ENCODE peak calls at places on chromosomes 2 and 18, in four cellular contexts. W is K562, G is WTC11, F is HepG2. E is an unnamed sample.

GRCh38 chr2:118642501-118642900 is 204.9 kb downstream of the EN1 start:
- DNase-seq in G (no peak), F (no peak), W (no peak), E (no peak)

GRCh38 chr2:28047698-28048097 is 157.2 kb downstream of the BABAM2 start:
- DNase-seq in F (no peak), W (no peak), G (no peak), E (no peak)

GRCh38 chr2:165758276-165758675 is 35.8 kb downstream of the GALNT3 start:
- DNase-seq in W (no peak), F (no peak), G (no peak), E (no peak)

GRCh38 chr2:14530506-14530905 is 102.0 kb upstream of the LRATD1 start:
- DNase-seq in F (no peak), G (no peak), W (no peak), E (no peak)

GRCh38 chr2:176763871-176764404 is 448.7 kb upstream of the HNRNPA3 start:
- DNase-seq in F (no peak), G (peak), W (no peak), E (peak)

GRCh38 chr2:230842473-230842872 is 22.3 kb upstream of the ITM2C start:
- DNase-seq in G (no peak), F (no peak), W (no peak), E (no peak)

GRCh38 chr2:130728549-130729310 is at the start of gene GPR148:
- DNase-seq in W (no peak), F (no peak), G (no peak), E (no peak)

GRCh38 chr2:119264781-119265692 is 41.4 kb downstream of the STEAP3 start:
- DNase-seq in G (peak), W (peak), F (peak), E (peak)

GRCh38 chr2:43943323-43943722 is 52.5 kb downstream of the LRPPRC start:
- DNase-seq in G (no peak), W (no peak), F (no peak), E (no peak)

GRCh38 chr18:63553117-63553516 is 10.9 kb downstream of the SERPINB12 start:
- DNase-seq in W (no peak), G (no peak), F (no peak), E (no peak)

GRCh38 chr2:72895759-72896281 is 8.6 kb downstream of the SPR start:
- DNase-seq in W (no peak), G (no peak), F (no peak), E (no peak)

GRCh38 chr2:222284466-222284865 is 14.3 kb downstream of the PAX3 start:
- DNase-seq in W (no peak), F (no peak), G (no peak), E (no peak)

GRCh38 chr2:231714639-231715498 is 6.5 kb downstream of the PTMA start:
- DNase-seq in F (peak), G (peak), W (peak), E (peak)

GRCh38 chr2:137467246-137467862 is 496.9 kb upstream of the HNMT start:
- DNase-seq in G (peak), W (peak), F (peak), E (peak)

GRCh38 chr2:65292461-65293127 is 65.0 kb downstream of the ACTR2 start:
- DNase-seq in F (no peak), W (no peak), G (no peak), E (no peak)

GRCh38 chr2:65554765-65555561 is 122.6 kb upstream of the SPRED2 start:
- DNase-seq in G (no peak), W (peak), F (no peak), E (peak)

GRCh38 chr2:19021721-19022120 is 336.7 kb downstream of the OSR1 start:
- DNase-seq in F (peak), G (no peak), W (no peak), E (no peak)

GRCh38 chr2:168211664-168212163 is 35.7 kb downstream of the STK39 start:
- DNase-seq in W (no peak), F (no peak), G (no peak), E (no peak)

GRCh38 chr2:161484061-161484460 is 68.0 kb downstream of the TBR1 start:
- DNase-seq in W (no peak), F (no peak), G (no peak), E (no peak)

GRCh38 chr18:23982154-23983071 is 32.1 kb upstream of the TTC39C start:
- DNase-seq in F (no peak), G (no peak), W (no peak), E (no peak)

GRCh38 chr18:73835039-73835438 is 312.6 kb downstream of the FBXO15 start:
- DNase-seq in F (no peak), W (no peak), G (no peak), E (no peak)

GRCh38 chr2:10405441-10405840 is 42.7 kb downstream of the ODC1 start:
- DNase-seq in F (no peak), G (no peak), W (no peak), E (no peak)

GRCh38 chr2:70977605-70978205 is 725 bp upstream of the ANKRD53 start:
- DNase-seq in F (peak), W (no peak), G (no peak), E (no peak)

GRCh38 chr18:49597152-49597551 is 35.3 kb downstream of the LIPG start:
- DNase-seq in W (no peak), F (no peak), G (no peak), E (no peak)

GRCh38 chr18:45106331-45106774 is 425.7 kb downstream of the SETBP1 start:
- DNase-seq in G (no peak), W (no peak), F (no peak), E (peak)

GRCh38 chr2:66134113-66134730 is 300.7 kb upstream of the MEIS1 start:
- DNase-seq in G (no peak), F (no peak), W (no peak), E (no peak)

GRCh38 chr2:44342854-44343253 is 18.4 kb downstream of the PREPL start:
- DNase-seq in F (peak), W (peak), G (no peak), E (no peak)

GRCh38 chr2:112187805-112188596 is 49.8 kb downstream of the FBLN7 start:
- DNase-seq in F (no peak), W (peak), G (no peak), E (no peak)

GRCh38 chr2:201779996-201780673 is 598 bp downstream of the ALS2 start:
- DNase-seq in F (peak), W (peak), G (no peak), E (no peak)

GRCh38 chr18:67997496-67997895 is 481.0 kb upstream of the DSEL start:
- DNase-seq in F (no peak), W (no peak), G (no peak), E (no peak)

GRCh38 chr2:60556441-60556997 is 3.1 kb upstream of the BCL11A start:
- DNase-seq in G (no peak), F (no peak), W (no peak), E (no peak)

GRCh38 chr2:219399716-219400478 is 12.2 kb upstream of the DNPEP start:
- DNase-seq in W (no peak), G (no peak), F (no peak), E (no peak)

GRCh38 chr2:149363953-149364352 is 33.6 kb downstream of the LYPD6 start:
- DNase-seq in W (no peak), F (no peak), G (no peak), E (no peak)

GRCh38 chr2:195716466-195716865 is 59.4 kb downstream of the SLC39A10 start:
- DNase-seq in G (no peak), F (no peak), W (no peak), E (no peak)

GRCh38 chr2:46695283-46695682 is 215.9 kb downstream of the TMEM247 start:
- DNase-seq in F (no peak), G (no peak), W (no peak), E (no peak)

GRCh38 chr2:217934321-217935131 is 68.3 kb downstream of the TNS1 start:
- DNase-seq in W (no peak), F (no peak), G (no peak), E (no peak)

GRCh38 chr2:201785135-201785534 is 4.4 kb upstream of the ALS2 start:
- DNase-seq in W (no peak), F (no peak), G (no peak), E (no peak)

DNA sequence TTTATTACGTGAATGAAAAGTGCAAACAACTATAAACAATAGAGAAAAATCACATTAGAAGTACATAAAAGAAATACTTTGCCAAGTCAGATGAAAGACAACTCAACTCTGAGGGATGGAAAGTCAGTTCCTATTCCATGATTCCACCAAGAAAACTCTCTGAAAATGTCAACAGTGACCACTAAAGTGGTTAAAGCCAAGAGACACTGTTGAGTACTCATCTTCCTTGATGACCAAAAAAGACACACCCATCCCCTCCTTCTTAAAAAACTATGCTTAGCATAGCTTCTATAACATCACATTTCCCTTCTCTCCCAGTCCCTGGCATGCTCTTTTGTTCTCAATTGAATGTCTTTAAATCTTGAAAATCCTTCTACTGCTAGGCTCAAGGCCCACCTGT is 160.0 kb downstream of the TCF4 start:
- DNase-seq in W (no peak), F (no peak), G (no peak), E (no peak)
- TF ChIP-seq ESRRA in W (no peak), F (no peak), G (no peak), E (no peak)

DNA sequence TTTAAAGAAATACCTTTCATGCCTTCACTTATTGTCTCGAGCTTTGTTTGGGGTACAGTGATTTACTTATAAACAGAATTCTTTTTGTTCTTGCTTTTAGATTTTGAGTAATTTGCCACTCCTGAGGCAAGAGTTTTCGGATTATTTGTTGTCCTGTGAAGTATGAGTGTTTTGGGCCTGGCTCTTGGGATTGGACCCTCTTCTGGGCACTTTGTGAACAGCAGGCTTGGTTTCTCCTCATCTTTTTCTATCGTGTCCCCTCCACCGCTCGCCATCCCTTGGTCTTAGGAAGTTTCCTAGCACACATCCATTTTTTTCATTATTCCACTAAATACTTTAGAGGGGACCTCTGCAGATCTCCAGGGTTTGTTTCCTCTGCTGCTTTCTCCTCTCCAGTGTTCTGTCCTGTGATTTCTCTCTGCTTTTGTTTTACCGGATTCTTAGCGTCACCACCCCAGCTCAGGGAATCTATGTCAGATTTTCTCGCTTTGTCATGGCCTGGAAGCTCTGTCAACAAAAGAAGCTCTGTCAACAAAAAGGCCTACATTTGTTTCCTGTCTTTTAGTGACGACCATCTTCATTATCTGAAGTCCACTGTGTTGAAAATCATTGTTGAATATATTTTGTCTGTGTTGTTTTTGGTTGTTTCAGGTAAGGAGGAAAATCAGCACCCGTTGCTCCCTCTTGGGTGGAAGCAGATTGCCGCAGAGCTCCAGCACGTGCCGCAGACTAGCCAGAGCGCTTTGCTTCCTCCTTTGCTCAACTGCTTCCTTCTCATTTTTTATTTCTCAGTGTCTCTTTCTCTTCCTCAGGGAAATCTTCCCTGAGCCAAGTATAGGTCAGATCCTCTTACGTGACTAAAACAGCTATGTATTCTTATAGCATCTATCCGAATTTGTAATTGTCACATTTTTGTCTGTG is 27.8 kb downstream of the ANKRD62 start:
- DNase-seq in G (peak), F (peak), W (peak), E (no peak)
- TF ChIP-seq CREB1 in G (no peak), F (no peak), W (no peak), E (no peak)

DNA sequence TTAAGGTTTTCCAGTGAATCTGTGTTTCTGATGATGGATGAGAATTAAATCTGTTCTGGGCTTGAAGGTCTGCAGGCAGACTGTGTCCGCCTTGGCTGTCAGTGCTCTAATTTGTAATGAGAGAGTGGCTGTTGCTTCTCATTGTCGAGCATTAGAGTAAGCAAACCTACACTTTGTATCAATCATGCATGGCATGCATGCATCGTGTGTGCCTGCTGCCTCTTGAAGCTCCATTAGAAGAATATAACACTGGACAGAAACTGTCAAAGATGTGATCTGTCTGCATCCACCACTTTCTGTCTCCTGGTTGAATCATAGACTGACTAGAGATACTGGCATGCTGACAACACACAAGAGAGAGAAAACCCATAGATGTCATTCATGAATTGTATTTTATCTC is 275.0 kb upstream of the NXPH2 start:
- DNase-seq in G (no peak), W (no peak), F (no peak), E (no peak)
- TF ChIP-seq ESRRA in G (no peak), W (no peak), F (no peak), E (no peak)

GRCh38 chr2:160197587-160197986 is 2.5 kb downstream of the ITGB6 start:
- DNase-seq in F (no peak), W (no peak), G (no peak), E (no peak)
- TF ChIP-seq CREB1 in F (no peak), W (no peak), G (no peak), E (no peak)

GRCh38 chr2:29105375-29105774 is 9.8 kb upstream of the CLIP4 start:
- DNase-seq in W (no peak), F (no peak), G (no peak), E (no peak)

GRCh38 chr2:29106241-29106640 is 9.0 kb upstream of the CLIP4 start:
- DNase-seq in W (no peak), F (no peak), G (no peak), E (no peak)

GRCh38 chr2:29108225-29108624 is 7.0 kb upstream of the CLIP4 start:
- DNase-seq in F (peak), G (no peak), W (peak), E (no peak)

GRCh38 chr2:29109246-29109645 is 6.0 kb upstream of the CLIP4 start:
- DNase-seq in W (no peak), F (no peak), G (no peak), E (no peak)

GRCh38 chr2:29106980-29107388 is 8.2 kb upstream of the CLIP4 start:
- DNase-seq in G (no peak), W (no peak), F (peak), E (no peak)
- TF ChIP-seq ESRRA in G (no peak), W (no peak), F (no peak), E (no peak)

GRCh38 chr18:48408727-48409590 is at the start of gene ZBTB7C:
- DNase-seq in W (no peak), F (no peak), G (peak), E (no peak)
- TF ChIP-seq CREB1 in W (no peak), F (no peak), G (no peak), E (no peak)

DNA sequence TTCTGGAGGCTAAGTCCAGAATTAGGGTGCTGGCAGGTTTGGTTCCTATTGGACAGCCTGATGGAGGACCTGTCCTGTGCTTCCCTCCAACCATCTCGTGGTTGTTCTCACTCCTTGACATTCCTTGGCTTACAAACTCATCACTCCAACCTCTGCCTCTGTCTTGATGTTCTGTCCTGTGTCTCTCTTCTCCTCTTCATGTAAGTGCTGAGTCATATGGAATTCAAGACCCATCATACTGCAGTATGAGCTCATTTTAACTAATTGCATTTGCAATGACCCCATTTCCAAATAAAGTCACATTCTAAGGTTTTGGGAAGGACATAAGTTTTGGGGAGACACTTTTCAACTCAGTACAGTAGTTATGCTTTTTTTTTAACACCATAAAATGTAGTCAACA is 374.7 kb downstream of the TRIB2 start:
- DNase-seq in W (no peak), G (no peak), F (no peak), E (no peak)
- TF ChIP-seq ESRRA in W (no peak), G (no peak), F (no peak), E (no peak)

GRCh38 chr2:26692814-26693286 is 328 bp downstream of the KCNK3 start:
- DNase-seq in G (peak), F (no peak), W (no peak), E (no peak)
- TF ChIP-seq CREB1 in G (peak), F (no peak), W (no peak), E (no peak)

GRCh38 chr2:126385983-126386382 is 270.0 kb upstream of the GYPC start:
- DNase-seq in F (no peak), G (no peak), W (no peak), E (no peak)
- TF ChIP-seq ESRRA in F (no peak), G (no peak), W (no peak), E (no peak)

GRCh38 chr18:32287873-32288272 is 98.0 kb downstream of the MEP1B start:
- DNase-seq in G (no peak), W (no peak), F (no peak), E (no peak)
- TF ChIP-seq CREB1 in G (no peak), W (no peak), F (no peak), E (no peak)